ENCODE peak calls at places on chromosome 14, in nine cellular contexts. V is adrenal gland; Z is choroid plexus epithelial cell; R is breast epithelium; P is CD4-positive, alpha-beta memory T cell; J is fibroblast of lung; F is cardiac muscle cell; M is fibroblast of villous mesenchyme; Q is right cardiac atrium. W is an unnamed sample.
A peak's percentile ranks its signal among the peaks of the same experiment; 100 is the strongest.

GRCh38 chr14:59116984-59117415 is 71.5 kb upstream of the DAAM1 start:
- DNase-seq in V (no peak), Z (no peak), R (no peak), P (no peak), J (peak; percentile 51), F (no peak), M (peak; percentile 53), Q (no peak), W (peak; percentile 38)

GRCh38 chr14:23354990-23355389 is 2.3 kb upstream of the SLC22A17 start:
- DNase-seq in V (no peak), Z (no peak), R (no peak), P (no peak), J (no peak), F (no peak), M (no peak), Q (peak; percentile 5), W (no peak)

GRCh38 chr14:97580923-97581495 is 783.8 kb downstream of the VRK1 start:
- DNase-seq in V (peak; percentile 14), Z (no peak), R (no peak), P (no peak), J (peak; percentile 1), F (peak; percentile 77), M (no peak), Q (no peak), W (no peak)

GRCh38 chr14:68715032-68715924 is 77.6 kb downstream of the ZFP36L1 start:
- DNase-seq in V (no peak), Z (peak; percentile 71), R (no peak), P (no peak), J (peak; percentile 65), F (no peak), M (peak; percentile 79), Q (no peak), W (peak; percentile 94)

GRCh38 chr14:88005050-88005481 is at the start of gene GPR65:
- DNase-seq in V (no peak), Z (peak; percentile 48), R (no peak), P (peak; percentile 80), J (no peak), F (no peak), M (peak; percentile 5), Q (no peak), W (peak; percentile 23)

GRCh38 chr14:94018308-94018707 is 7.8 kb upstream of the OTUB2 start:
- DNase-seq in V (no peak), Z (no peak), R (no peak), P (no peak), J (no peak), F (no peak), M (no peak), Q (peak; percentile 33), W (no peak)

GRCh38 chr14:42045393-42045792 is 438.7 kb downstream of the LRFN5 start:
- DNase-seq in V (no peak), Z (no peak), R (no peak), P (no peak), J (peak; percentile 9), F (no peak), M (no peak), Q (no peak), W (no peak)

GRCh38 chr14:71933026-71933587 is 878 bp downstream of the RGS6 start:
- DNase-seq in V (no peak), Z (peak; percentile 3), R (no peak), P (no peak), J (peak; percentile 2), F (peak; percentile 42), M (no peak), Q (no peak), W (no peak)

GRCh38 chr14:52902971-52903385 is 47.9 kb downstream of the FERMT2 start:
- DNase-seq in V (peak; percentile 23), Z (peak; percentile 57), R (no peak), P (no peak), J (peak; percentile 64), F (no peak), M (peak; percentile 61), Q (no peak), W (peak; percentile 69)

GRCh38 chr14:59321184-59321952 is 132.9 kb downstream of the DAAM1 start:
- DNase-seq in V (no peak), Z (peak; percentile 65), R (no peak), P (no peak), J (peak; percentile 82), F (peak; percentile 27), M (peak; percentile 80), Q (no peak), W (peak; percentile 92)

GRCh38 chr14:38150075-38150474 is 57.6 kb upstream of the SSTR1 start:
- DNase-seq in V (no peak), Z (peak; percentile 5), R (no peak), P (peak; percentile 6), J (no peak), F (no peak), M (no peak), Q (no peak), W (no peak)

GRCh38 chr14:21233457-21234076 is 35.7 kb downstream of the HNRNPC start:
- DNase-seq in V (no peak), Z (peak; percentile 42), R (no peak), P (no peak), J (no peak), F (no peak), M (no peak), Q (no peak), W (peak; percentile 29)

GRCh38 chr14:75040497-75040896 is 10.8 kb downstream of the MLH3 start:
- DNase-seq in V (no peak), Z (no peak), R (no peak), P (no peak), J (no peak), F (no peak), M (no peak), Q (no peak), W (no peak)

GRCh38 chr14:75042040-75042439 is 9.2 kb downstream of the MLH3 start:
- DNase-seq in V (no peak), Z (no peak), R (no peak), P (no peak), J (peak; percentile 55), F (no peak), M (peak; percentile 55), Q (no peak), W (peak; percentile 58)

GRCh38 chr14:75044322-75044721 is 6.9 kb downstream of the MLH3 start:
- DNase-seq in V (no peak), Z (peak; percentile 82), R (no peak), P (no peak), J (peak; percentile 83), F (no peak), M (peak; percentile 59), Q (no peak), W (no peak)

GRCh38 chr14:75040959-75041358 is 10.3 kb downstream of the MLH3 start:
- DNase-seq in V (no peak), Z (no peak), R (no peak), P (no peak), J (no peak), F (no peak), M (no peak), Q (no peak), W (no peak)

DNA sequence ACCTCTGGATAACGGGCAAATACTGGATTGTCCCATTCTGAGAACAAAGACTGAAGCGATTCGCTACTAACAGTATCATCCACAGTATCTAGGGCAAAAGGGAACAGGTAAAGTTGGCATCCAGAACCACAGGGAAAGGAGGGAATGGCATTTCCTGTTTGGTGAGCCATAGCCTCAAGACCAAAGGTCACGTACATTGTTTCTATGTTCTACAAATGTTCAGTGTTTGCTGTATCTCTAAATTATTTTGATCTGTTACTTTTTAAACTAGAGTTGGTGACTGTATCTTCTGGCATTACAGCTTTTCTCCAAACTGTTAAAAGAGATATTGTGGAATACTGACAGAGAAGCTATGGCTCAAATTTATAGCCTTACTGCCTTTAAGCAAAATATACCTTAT is 9.7 kb downstream of the MLH3 start:
- DNase-seq in V (no peak), Z (no peak), R (no peak), P (no peak), J (no peak), F (no peak), M (no peak), Q (no peak), W (peak; percentile 35)
- H3K4me3 ChIP-seq in V (no peak overlapping the region), Z (no peak overlapping the region), R (no peak overlapping the region), P (no peak overlapping the region), J (no peak overlapping the region), F (no peak overlapping the region), M (no peak overlapping the region), Q (no peak overlapping the region), W (no peak overlapping the region)

GRCh38 chr14:36271939-36272907 is 48.2 kb downstream of the MBIP start:
- DNase-seq in V (no peak), Z (peak; percentile 16), R (no peak), P (peak; percentile 1), J (peak; percentile 20), F (no peak), M (peak; percentile 7), Q (peak; percentile 31), W (no peak)
- H3K4me3 ChIP-seq in V (peak overlapping the region; percentile 37), Z (peak overlapping the region; percentile 43), R (peak overlapping the region; percentile 12), P (no peak overlapping the region), J (no peak overlapping the region), F (no peak overlapping the region), M (peak overlapping the region; percentile 32), Q (peak overlapping the region; percentile 60), W (no peak overlapping the region)

DNA sequence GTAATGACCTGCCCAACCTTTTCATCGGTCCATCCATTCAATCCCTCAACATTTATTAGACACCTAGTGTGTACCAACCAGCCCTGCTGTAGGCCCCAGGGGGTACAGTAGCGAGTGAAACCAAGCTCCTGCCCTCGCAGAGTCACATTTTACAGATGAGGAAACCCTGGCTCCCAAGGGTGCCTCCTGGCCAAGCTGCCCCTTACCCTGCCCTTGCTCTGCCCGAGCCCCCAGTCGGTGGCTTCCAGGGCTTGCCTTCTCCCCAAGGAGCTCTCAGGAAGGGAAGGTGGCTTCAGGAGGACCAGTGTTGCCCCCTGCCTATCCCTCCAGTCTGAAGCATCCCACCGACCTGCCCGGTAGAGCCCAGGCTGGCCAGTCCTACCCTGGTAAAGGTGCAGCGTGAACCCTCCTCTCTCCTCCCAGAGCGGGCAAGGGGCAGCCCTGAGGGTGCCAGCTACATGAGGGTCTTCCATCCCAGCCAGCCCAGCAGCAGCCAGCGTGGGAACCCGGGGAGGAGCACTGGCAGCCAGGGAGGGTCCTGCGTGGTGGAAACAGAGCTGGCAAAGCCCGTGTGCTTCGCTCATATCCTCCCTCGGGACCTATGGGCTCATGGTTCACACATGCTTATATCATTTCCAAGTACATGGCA is 670 bp upstream of the BEGAIN start:
- DNase-seq in V (peak; percentile 5), Z (no peak), R (no peak), P (no peak), J (no peak), F (no peak), M (no peak), Q (peak; percentile 38), W (no peak)
- H3K4me3 ChIP-seq in V (no peak overlapping the region), Z (no peak overlapping the region), R (no peak overlapping the region), P (no peak overlapping the region), J (no peak overlapping the region), F (no peak overlapping the region), M (no peak overlapping the region), Q (no peak overlapping the region), W (no peak overlapping the region)

DNA sequence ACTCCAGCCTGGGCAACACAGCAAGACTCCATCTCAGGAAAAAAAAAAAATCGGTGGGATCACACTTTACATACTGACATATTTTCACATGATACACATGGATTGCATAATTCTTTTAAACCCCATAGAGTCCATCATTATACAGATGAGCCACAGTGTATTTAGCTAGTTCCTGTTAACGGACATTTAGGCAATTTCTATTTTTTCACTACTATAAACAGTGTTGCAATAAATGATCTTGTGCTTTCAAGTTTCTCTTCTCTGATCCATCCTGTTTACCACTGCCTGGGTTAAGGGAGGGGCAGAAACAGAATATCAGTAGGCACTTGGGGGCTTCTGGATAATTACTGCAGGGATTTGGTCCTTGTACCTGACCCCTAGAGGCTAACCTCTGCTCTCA is 43.4 kb upstream of the SPTLC2 start:
- DNase-seq in V (no peak), Z (no peak), R (no peak), P (no peak), J (no peak), F (no peak), M (peak; percentile 79), Q (no peak), W (peak; percentile 65)
- H3K4me3 ChIP-seq in V (no peak overlapping the region), Z (no peak overlapping the region), R (no peak overlapping the region), P (no peak overlapping the region), J (no peak overlapping the region), F (no peak overlapping the region), M (no peak overlapping the region), Q (no peak overlapping the region), W (no peak overlapping the region)

GRCh38 chr14:90060965-90061848 is 587 bp upstream of the KCNK13 start:
- DNase-seq in V (no peak), Z (no peak), R (no peak), P (no peak), J (no peak), F (peak; percentile 30), M (no peak), Q (peak; percentile 63), W (peak; percentile 13)
- H3K4me3 ChIP-seq in V (peak overlapping the region; percentile 42), Z (peak overlapping the region; percentile 58), R (peak overlapping the region; percentile 38), P (no peak overlapping the region), J (peak overlapping the region; percentile 17), F (peak overlapping the region; percentile 37), M (peak overlapping the region; percentile 44), Q (peak overlapping the region; percentile 58), W (peak overlapping the region; percentile 77)